ENCODE peak calls at places on chromosomes 1 and 21, in five cellular contexts. T, R, W, A and K are unnamed samples.

GRCh38 chr1:68180441-68181164 is 51.7 kb downstream of the WLS start:
- DNase-seq in T (no peak), R (no peak), W (no peak), A (no peak), K (no peak)

GRCh38 chr1:47996406-47997226 is 569 bp downstream of the TRABD2B start:
- DNase-seq in T (peak), R (no peak), W (peak), A (no peak), K (no peak)

GRCh38 chr1:58933599-58933926 is 149.7 kb upstream of the JUN start:
- DNase-seq in T (no peak), R (no peak), W (no peak), A (no peak), K (no peak)

GRCh38 chr1:10905841-10906655 is 106.4 kb upstream of the TARDBP start:
- DNase-seq in T (no peak), R (no peak), W (no peak), A (no peak), K (no peak)

GRCh38 chr1:39301606-39302005 is 97.1 kb downstream of the MACF1 start:
- DNase-seq in T (no peak), R (no peak), W (no peak), A (no peak), K (no peak)

GRCh38 chr1:53642215-53642555 is 96.8 kb downstream of the GLIS1 start:
- DNase-seq in T (peak), R (no peak), W (no peak), A (no peak), K (no peak)

GRCh38 chr1:21652101-21652936 is 16.8 kb downstream of the RAP1GAP start:
- DNase-seq in T (peak), R (no peak), W (no peak), A (no peak), K (no peak)

GRCh38 chr1:160748877-160749269 is 9.8 kb downstream of the SLAMF7 start:
- DNase-seq in T (no peak), R (no peak), W (no peak), A (no peak), K (no peak)

GRCh38 chr1:8944006-8944405 is 1.7 kb upstream of the CA6 start:
- DNase-seq in T (no peak), R (no peak), W (no peak), A (no peak), K (no peak)

GRCh38 chr1:221268295-221268694 is 389.1 kb downstream of the HLX start:
- DNase-seq in T (no peak), R (no peak), W (no peak), A (peak), K (no peak)

GRCh38 chr1:150083907-150084306 is 16.3 kb downstream of the VPS45 start:
- DNase-seq in T (no peak), R (no peak), W (no peak), A (no peak), K (no peak)

GRCh38 chr1:240987928-240988327 is 369.1 kb downstream of the RGS7 start:
- DNase-seq in T (no peak), R (no peak), W (no peak), A (no peak), K (no peak)

GRCh38 chr1:183735069-183735860 is 69.7 kb upstream of the RGL1 start:
- DNase-seq in T (no peak), R (no peak), W (no peak), A (no peak), K (no peak)

GRCh38 chr21:16644690-16645089 is 868.2 kb upstream of the CXADR start:
- DNase-seq in T (no peak), R (no peak), W (no peak), A (no peak), K (no peak)

GRCh38 chr21:32958288-32958992 is 67.3 kb upstream of the OLIG2 start:
- DNase-seq in T (no peak), R (no peak), W (no peak), A (no peak), K (no peak)

GRCh38 chr21:34003428-34003827 is 70.0 kb upstream of the MRPS6 start:
- DNase-seq in T (no peak), R (no peak), W (no peak), A (no peak), K (no peak)

GRCh38 chr21:44368711-44369446 is 15.5 kb downstream of the TRPM2 start:
- DNase-seq in T (peak), R (no peak), W (no peak), A (no peak), K (no peak)

GRCh38 chr1:37670133-37670532 is 22.2 kb upstream of the CDCA8 start:
- DNase-seq in T (no peak), R (no peak), W (no peak), A (no peak), K (no peak)

GRCh38 chr21:31248598-31248997 is 95.5 kb downstream of the TIAM1 start:
- DNase-seq in T (no peak), R (no peak), W (no peak), A (no peak), K (no peak)

GRCh38 chr1:16727190-16728111 is 12.9 kb upstream of the RNU1-4 start:
- DNase-seq in T (peak), R (peak), W (peak), A (peak), K (no peak)

GRCh38 chr1:100606438-100606837 is 68.5 kb downstream of the GPR88 start:
- DNase-seq in T (peak), R (no peak), W (peak), A (no peak), K (no peak)

GRCh38 chr1:9539829-9540550 is 725 bp downstream of the SLC25A33 start:
- DNase-seq in T (peak), R (peak), W (peak), A (no peak), K (no peak)

GRCh38 chr1:200304146-200304545 is 105.7 kb downstream of the ZNF281 start:
- DNase-seq in T (no peak), R (no peak), W (no peak), A (no peak), K (no peak)

GRCh38 chr1:232709339-232709738 is 79.4 kb upstream of the SIPA1L2 start:
- DNase-seq in T (no peak), R (no peak), W (no peak), A (no peak), K (no peak)

GRCh38 chr1:66557157-66557556 is 23.2 kb downstream of the SGIP1 start:
- DNase-seq in T (no peak), R (no peak), W (no peak), A (no peak), K (no peak)

GRCh38 chr1:103948526-103948925 is 198.8 kb downstream of the AMY1C start:
- DNase-seq in T (no peak), R (no peak), W (no peak), A (no peak), K (no peak)

GRCh38 chr21:38343691-38344090 is 86.9 kb downstream of the KCNJ15 start:
- DNase-seq in T (no peak), R (no peak), W (no peak), A (no peak), K (no peak)

GRCh38 chr21:14814282-14814681 is 250.5 kb downstream of the NRIP1 start:
- DNase-seq in T (no peak), R (no peak), W (no peak), A (no peak), K (no peak)

GRCh38 chr1:207873055-207873890 is 37.7 kb downstream of the CD34 start:
- DNase-seq in T (no peak), R (no peak), W (peak), A (no peak), K (no peak)

GRCh38 chr1:86865973-86866637 is 47.8 kb downstream of the SELENOF start:
- DNase-seq in T (no peak), R (no peak), W (no peak), A (no peak), K (no peak)

GRCh38 chr1:68339505-68339904 is 107.2 kb upstream of the WLS start:
- DNase-seq in T (no peak), R (no peak), W (no peak), A (no peak), K (no peak)

GRCh38 chr1:116586741-116587143 is 15.9 kb upstream of the CD58 start:
- DNase-seq in T (no peak), R (no peak), W (no peak), A (peak), K (no peak)

GRCh38 chr1:74470262-74470661 is 42.1 kb downstream of the LRRC53 start:
- DNase-seq in T (no peak), R (no peak), W (no peak), A (no peak), K (no peak)

GRCh38 chr1:226123591-226124471 is 61.3 kb downstream of the H3-3A start:
- DNase-seq in T (no peak), R (no peak), W (no peak), A (no peak), K (no peak)